ENCODE peak calls at places on chromosomes 6 and 20, in nine cellular contexts. I, Y, J, A, Z, N, H, Q and C are unnamed samples.

GRCh38 chr20:17505664-17506517 is 25.3 kb downstream of the BFSP1 start:
- DNase-seq in I (no peak), Y (peak; percentile 33), J (no peak), A (peak; percentile 10), Z (no peak), N (no peak), H (no peak), Q (no peak), C (peak; percentile 92)

GRCh38 chr6:5378331-5378730 is 117.0 kb downstream of the FARS2 start:
- DNase-seq in I (no peak), Y (no peak), J (no peak), A (no peak), Z (no peak), N (no peak), H (no peak), Q (no peak), C (no peak)

GRCh38 chr6:23176883-23177282 is 607.5 kb downstream of the HDGFL1 start:
- DNase-seq in I (no peak), Y (peak; percentile 79), J (no peak), A (no peak), Z (no peak), N (no peak), H (no peak), Q (no peak), C (no peak)

GRCh38 chr6:23137596-23137995 is 568.2 kb downstream of the HDGFL1 start:
- DNase-seq in I (no peak), Y (no peak), J (no peak), A (no peak), Z (no peak), N (no peak), H (no peak), Q (no peak), C (no peak)

GRCh38 chr6:120378582-120379220 is 955.6 kb downstream of the TBC1D32 start:
- DNase-seq in I (peak; percentile 9), Y (no peak), J (no peak), A (peak; percentile 9), Z (no peak), N (no peak), H (no peak), Q (no peak), C (no peak)

GRCh38 chr20:25859649-25860530 is 163.2 kb upstream of the ZNF337 start:
- DNase-seq in I (no peak), Y (peak; percentile 65), J (no peak), A (peak; percentile 43), Z (no peak), N (peak; percentile 78), H (no peak), Q (no peak), C (peak; percentile 78)

GRCh38 chr6:69987550-69987949 is 121.2 kb downstream of the COL19A1 start:
- DNase-seq in I (no peak), Y (no peak), J (no peak), A (no peak), Z (no peak), N (no peak), H (no peak), Q (no peak), C (no peak)

GRCh38 chr6:45192556-45192955 is 135.6 kb upstream of the RUNX2 start:
- DNase-seq in I (no peak), Y (no peak), J (no peak), A (peak; percentile 5), Z (no peak), N (no peak), H (no peak), Q (no peak), C (no peak)

GRCh38 chr20:672975-673604 is 2.5 kb downstream of the SCRT2 start:
- DNase-seq in I (no peak), Y (no peak), J (no peak), A (no peak), Z (no peak), N (no peak), H (no peak), Q (no peak), C (peak; percentile 15)

GRCh38 chr6:33481192-33481591 is 26.8 kb downstream of the ZBTB9 start:
- DNase-seq in I (no peak), Y (no peak), J (no peak), A (no peak), Z (no peak), N (no peak), H (no peak), Q (no peak), C (peak; percentile 7)
- TF ChIP-seq CTCF in I (no peak), Y (no peak), J (no peak), A (no peak), Z (peak; percentile 10), N (no peak), H (no peak), Q (no peak), C (no peak)

GRCh38 chr20:35503841-35504460 is 25.5 kb downstream of the C20orf173 start:
- DNase-seq in I (no peak), Y (no peak), J (no peak), A (no peak), Z (no peak), N (peak; percentile 26), H (no peak), Q (no peak), C (no peak)

GRCh38 chr20:35506872-35507638 is 22.4 kb downstream of the C20orf173 start:
- DNase-seq in I (no peak), Y (peak; percentile 60), J (no peak), A (no peak), Z (no peak), N (no peak), H (no peak), Q (no peak), C (peak; percentile 31)

GRCh38 chr20:35503281-35503680 is 26.2 kb downstream of the C20orf173 start:
- DNase-seq in I (no peak), Y (no peak), J (no peak), A (no peak), Z (no peak), N (no peak), H (no peak), Q (no peak), C (no peak)

GRCh38 chr20:35506179-35506578 is 23.3 kb downstream of the C20orf173 start:
- DNase-seq in I (no peak), Y (no peak), J (no peak), A (no peak), Z (no peak), N (no peak), H (no peak), Q (no peak), C (no peak)

DNA sequence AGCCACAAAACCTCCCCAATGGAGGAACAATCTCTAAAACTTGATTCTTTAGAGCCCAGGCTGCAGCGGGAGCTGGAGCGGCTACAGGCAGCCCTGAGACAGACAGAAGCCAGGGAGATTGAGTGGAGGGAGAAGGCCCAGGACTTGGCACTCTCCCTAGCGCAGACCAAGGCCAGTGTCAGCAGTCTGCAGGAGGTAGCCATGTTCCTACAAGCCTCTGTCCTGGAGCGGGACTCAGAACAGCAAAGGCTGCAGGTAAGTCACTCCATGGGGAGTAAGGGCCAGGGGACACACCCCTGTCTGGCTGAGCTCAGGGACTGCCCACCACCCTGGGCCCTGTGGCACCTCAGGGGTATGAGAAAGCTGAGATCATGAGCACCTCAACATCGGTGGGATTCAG is 24.7 kb downstream of the C20orf173 start:
- DNase-seq in I (no peak), Y (no peak), J (no peak), A (no peak), Z (no peak), N (no peak), H (no peak), Q (no peak), C (no peak)
- TF ChIP-seq CTCF in I (no peak), Y (no peak), J (no peak), A (no peak), Z (no peak), N (no peak), H (no peak), Q (no peak), C (no peak)

GRCh38 chr20:53148764-53149163 is 176.6 kb downstream of the TSHZ2 start:
- DNase-seq in I (no peak), Y (no peak), J (no peak), A (no peak), Z (no peak), N (no peak), H (no peak), Q (no peak), C (no peak)

GRCh38 chr20:53149184-53149651 is 177.1 kb downstream of the TSHZ2 start:
- DNase-seq in I (no peak), Y (no peak), J (no peak), A (peak; percentile 12), Z (no peak), N (no peak), H (no peak), Q (no peak), C (no peak)

GRCh38 chr20:53149652-53150205 is 177.6 kb downstream of the TSHZ2 start:
- DNase-seq in I (no peak), Y (no peak), J (no peak), A (peak; percentile 30), Z (no peak), N (no peak), H (no peak), Q (no peak), C (no peak)

GRCh38 chr20:53152228-53152627 is 180.1 kb downstream of the TSHZ2 start:
- DNase-seq in I (no peak), Y (no peak), J (no peak), A (no peak), Z (no peak), N (no peak), H (no peak), Q (no peak), C (no peak)

GRCh38 chr20:53150532-53150931 is 178.4 kb downstream of the TSHZ2 start:
- DNase-seq in I (no peak), Y (no peak), J (no peak), A (no peak), Z (no peak), N (no peak), H (no peak), Q (no peak), C (no peak)
- TF ChIP-seq CTCF in I (no peak), Y (no peak), J (no peak), A (no peak), Z (no peak), N (no peak), H (no peak), Q (no peak), C (no peak)

GRCh38 chr6:41769376-41769775 is 10.3 kb downstream of the FRS3 start:
- DNase-seq in I (no peak), Y (no peak), J (no peak), A (no peak), Z (no peak), N (no peak), H (no peak), Q (no peak), C (no peak)
- TF ChIP-seq CTCF in I (no peak), Y (no peak), J (no peak), A (no peak), Z (no peak), N (no peak), H (no peak), Q (no peak), C (no peak)